ENCODE peak calls at places on chromosomes 13 and 19, in four cellular contexts. One of them, this sample, is unnamed.

GRCh38 chr13:21071015-21071414 is 9.6 kb upstream of the LATS2 start:
- DNase-seq in stimulated activated CD8-positive, alpha-beta memory T cell treated with anti-CD3 and anti-CD28 coated beads, Interleukin-7, amount 100 ng/mL, for 1 hour: no peak
- DNase-seq in LHCN-M2: no peak
- DNase-seq in fibroblast of mammary gland: no peak
- DNase-seq in this sample: no peak

GRCh38 chr13:75870397-75870801 is 234.3 kb downstream of the LMO7 start:
- DNase-seq in stimulated activated CD8-positive, alpha-beta memory T cell treated with anti-CD3 and anti-CD28 coated beads, Interleukin-7, amount 100 ng/mL, for 1 hour: no peak
- DNase-seq in LHCN-M2: peak
- DNase-seq in fibroblast of mammary gland: peak
- DNase-seq in this sample: peak

GRCh38 chr13:27919299-27919933 is 384 bp upstream of the PDX1 start:
- DNase-seq in stimulated activated CD8-positive, alpha-beta memory T cell treated with anti-CD3 and anti-CD28 coated beads, Interleukin-7, amount 100 ng/mL, for 1 hour: no peak
- DNase-seq in LHCN-M2: no peak
- DNase-seq in fibroblast of mammary gland: no peak
- DNase-seq in this sample: no peak

GRCh38 chr19:44685877-44686276 is 13.1 kb upstream of the CEACAM16 start:
- DNase-seq in stimulated activated CD8-positive, alpha-beta memory T cell treated with anti-CD3 and anti-CD28 coated beads, Interleukin-7, amount 100 ng/mL, for 1 hour: no peak
- DNase-seq in LHCN-M2: no peak
- DNase-seq in fibroblast of mammary gland: peak
- DNase-seq in this sample: no peak

GRCh38 chr13:71759506-71760225 is 107.3 kb downstream of the DACH1 start:
- DNase-seq in stimulated activated CD8-positive, alpha-beta memory T cell treated with anti-CD3 and anti-CD28 coated beads, Interleukin-7, amount 100 ng/mL, for 1 hour: no peak
- DNase-seq in LHCN-M2: no peak
- DNase-seq in fibroblast of mammary gland: no peak
- DNase-seq in this sample: no peak

GRCh38 chr13:49512578-49512977 is 16.8 kb downstream of the PHF11 start:
- DNase-seq in stimulated activated CD8-positive, alpha-beta memory T cell treated with anti-CD3 and anti-CD28 coated beads, Interleukin-7, amount 100 ng/mL, for 1 hour: no peak
- DNase-seq in LHCN-M2: no peak
- DNase-seq in fibroblast of mammary gland: no peak
- DNase-seq in this sample: no peak

GRCh38 chr19:57641715-57642234 is 8.8 kb downstream of the ZNF211 start:
- DNase-seq in stimulated activated CD8-positive, alpha-beta memory T cell treated with anti-CD3 and anti-CD28 coated beads, Interleukin-7, amount 100 ng/mL, for 1 hour: no peak
- DNase-seq in LHCN-M2: no peak
- DNase-seq in fibroblast of mammary gland: no peak
- DNase-seq in this sample: no peak

GRCh38 chr13:21753117-21753729 is 82.3 kb downstream of the FGF9 start:
- DNase-seq in stimulated activated CD8-positive, alpha-beta memory T cell treated with anti-CD3 and anti-CD28 coated beads, Interleukin-7, amount 100 ng/mL, for 1 hour: no peak
- DNase-seq in LHCN-M2: no peak
- DNase-seq in fibroblast of mammary gland: no peak
- DNase-seq in this sample: no peak

GRCh38 chr13:42497798-42498197 is 76.2 kb upstream of the TNFSF11 start:
- DNase-seq in stimulated activated CD8-positive, alpha-beta memory T cell treated with anti-CD3 and anti-CD28 coated beads, Interleukin-7, amount 100 ng/mL, for 1 hour: no peak
- DNase-seq in LHCN-M2: peak
- DNase-seq in fibroblast of mammary gland: peak
- DNase-seq in this sample: peak

GRCh38 chr19:642755-643727 is 3.4 kb downstream of the FGF22 start:
- DNase-seq in stimulated activated CD8-positive, alpha-beta memory T cell treated with anti-CD3 and anti-CD28 coated beads, Interleukin-7, amount 100 ng/mL, for 1 hour: no peak
- DNase-seq in LHCN-M2: no peak
- DNase-seq in fibroblast of mammary gland: no peak
- DNase-seq in this sample: no peak

This sample was measured in GDM1.